ENCODE peak calls at places on chromosomes 5 and 9, in six cellular contexts. R is endothelial cell of umbilical vein, N is sigmoid colon, X is ovary, Q is IMR-90, J is adrenal gland. Y is an unnamed sample. For H3K4me1, the result is how much of the 10 kb centered on the place peaks cover.

GRCh38 chr9:12813960-12814876 is 39.4 kb downstream of the LURAP1L start:
- DNase-seq in R (peak), N (peak), X (peak), Q (peak), J (peak), Y (no peak)

GRCh38 chr9:116786737-116787136 is 99.6 kb downstream of the TRIM32 start:
- DNase-seq in R (no peak), N (no peak), X (no peak), Q (no peak), J (no peak), Y (no peak)

GRCh38 chr9:3261484-3261883 is 264.3 kb downstream of the RFX3 start:
- DNase-seq in R (no peak), N (no peak), X (no peak), Q (peak), J (no peak), Y (no peak)

GRCh38 chr5:141753971-141754713 is 72.1 kb upstream of the ARAP3 start:
- DNase-seq in R (peak), N (no peak), X (no peak), Q (peak), J (peak), Y (peak)

GRCh38 chr5:16869821-16870796 is 66.0 kb downstream of the MYO10 start:
- DNase-seq in R (no peak), N (no peak), X (no peak), Q (peak), J (no peak), Y (no peak)

GRCh38 chr9:105415344-105415980 is 32.4 kb upstream of the FSD1L start:
- DNase-seq in R (peak), N (peak), X (peak), Q (peak), J (peak), Y (peak)

GRCh38 chr5:56328753-56329560 is 95.8 kb upstream of the ANKRD55 start:
- DNase-seq in R (peak), N (no peak), X (no peak), Q (peak), J (no peak), Y (no peak)

GRCh38 chr9:37730256-37730655 is 23.3 kb upstream of the TRMT10B start:
- DNase-seq in R (no peak), N (no peak), X (no peak), Q (peak), J (no peak), Y (no peak)

GRCh38 chr9:128735373-128735772 is 11.4 kb upstream of the ZDHHC12 start:
- DNase-seq in R (no peak), N (no peak), X (no peak), Q (no peak), J (peak), Y (no peak)

GRCh38 chr9:110126986-110127864 is 80.7 kb downstream of the C9orf152 start:
- DNase-seq in R (peak), N (peak), X (peak), Q (peak), J (peak), Y (peak)

GRCh38 chr5:103962023-103962422 is 399.4 kb upstream of the NUDT12 start:
- DNase-seq in R (no peak), N (no peak), X (no peak), Q (no peak), J (no peak), Y (no peak)

GRCh38 chr9:115650768-115651167 is 502.8 kb upstream of the PAPPA start:
- DNase-seq in R (no peak), N (no peak), X (no peak), Q (peak), J (no peak), Y (no peak)

GRCh38 chr9:110179734-110180133 is 28.2 kb downstream of the C9orf152 start:
- DNase-seq in R (no peak), N (no peak), X (no peak), Q (peak), J (no peak), Y (no peak)

GRCh38 chr5:6000867-6001266 is 377.5 kb downstream of the MED10 start:
- DNase-seq in R (no peak), N (no peak), X (no peak), Q (no peak), J (no peak), Y (no peak)

GRCh38 chr5:121746763-121747162 is 104.9 kb upstream of the FTMT start:
- DNase-seq in R (no peak), N (no peak), X (no peak), Q (no peak), J (no peak), Y (no peak)

GRCh38 chr5:177354256-177354655 is 2.8 kb upstream of the LMAN2 start:
- DNase-seq in R (no peak), N (no peak), X (no peak), Q (no peak), J (no peak), Y (no peak)
- TF ChIP-seq POLR2A in R (no peak), N (no peak), X (no peak), Q (no peak), J (no peak), Y (no peak)

DNA sequence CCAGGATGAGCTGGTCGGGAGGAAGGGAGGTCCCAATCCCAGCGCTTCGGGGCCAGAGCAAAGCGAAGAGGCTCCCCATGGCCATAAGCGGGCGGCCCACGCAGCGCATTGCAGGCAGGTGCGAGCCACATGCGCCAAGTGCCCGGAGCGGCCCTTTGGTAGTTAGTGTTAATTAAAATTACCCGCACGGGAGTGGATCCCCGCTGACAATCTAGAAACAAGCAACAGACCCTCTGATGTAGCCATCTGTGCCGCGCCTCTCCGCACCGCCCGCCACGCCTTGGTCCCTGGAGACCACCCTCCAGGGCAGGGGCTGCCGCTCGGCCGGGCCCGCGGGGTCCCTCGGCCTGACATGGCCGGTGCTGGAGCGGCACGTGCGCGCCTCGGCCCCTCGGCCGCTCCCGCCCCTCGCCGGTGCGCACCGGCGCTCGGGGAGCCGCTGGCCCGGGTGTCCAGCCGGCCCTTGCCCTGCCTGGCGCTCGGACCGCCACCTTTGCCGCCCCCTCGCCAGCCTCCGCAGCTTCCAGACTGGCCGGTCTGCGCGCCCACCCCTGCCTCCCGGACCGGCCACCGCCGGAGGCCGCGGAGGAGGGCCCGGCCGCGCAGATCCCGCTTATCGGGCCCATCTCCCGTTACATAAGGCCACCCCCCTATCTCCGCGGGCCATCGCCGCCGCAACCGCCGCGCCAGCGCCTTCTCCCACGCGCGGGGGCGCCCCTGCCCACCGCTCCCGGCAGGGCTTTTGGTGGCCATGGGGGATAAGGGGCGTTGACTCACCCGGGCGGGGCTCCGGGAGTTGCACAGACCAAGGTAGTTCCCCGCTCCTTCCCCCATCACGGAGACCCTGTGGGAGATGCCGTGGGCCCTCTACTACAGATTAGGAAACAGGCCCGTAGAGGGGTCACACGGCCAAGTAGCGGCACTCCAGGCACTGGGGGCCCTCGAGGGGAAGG is 1.9 kb upstream of the IL13 start:
- DNase-seq in R (peak), N (no peak), X (no peak), Q (no peak), J (peak), Y (no peak)
- TF ChIP-seq CTCF in R (no peak), N (no peak), X (no peak), Q (peak), J (no peak), Y (no peak)

GRCh38 chr5:134127988-134128647 is 13.6 kb downstream of the TCF7 start:
- DNase-seq in R (peak), N (no peak), X (no peak), Q (no peak), J (no peak), Y (no peak)
- H3K4me1 ChIP-seq in R (under half), N (under half), X (under half), Q (under half), J (under half), Y (under half)

GRCh38 chr9:124359841-124360240 is 55.4 kb downstream of the PSMB7 start:
- DNase-seq in R (no peak), N (no peak), X (no peak), Q (no peak), J (no peak), Y (no peak)

GRCh38 chr9:124357591-124358361 is 57.5 kb downstream of the PSMB7 start:
- DNase-seq in R (no peak), N (no peak), X (no peak), Q (no peak), J (no peak), Y (peak)

GRCh38 chr9:124360277-124360676 is 55.0 kb downstream of the PSMB7 start:
- DNase-seq in R (no peak), N (no peak), X (no peak), Q (no peak), J (no peak), Y (no peak)

GRCh38 chr9:124358617-124359016 is 56.6 kb downstream of the PSMB7 start:
- DNase-seq in R (no peak), N (no peak), X (no peak), Q (no peak), J (no peak), Y (no peak)

GRCh38 chr9:124359426-124359825 is 55.8 kb downstream of the PSMB7 start:
- DNase-seq in R (no peak), N (no peak), X (no peak), Q (no peak), J (no peak), Y (no peak)
- TF ChIP-seq POLR2A in R (no peak), N (no peak), X (no peak), Q (no peak), J (no peak), Y (no peak)

DNA sequence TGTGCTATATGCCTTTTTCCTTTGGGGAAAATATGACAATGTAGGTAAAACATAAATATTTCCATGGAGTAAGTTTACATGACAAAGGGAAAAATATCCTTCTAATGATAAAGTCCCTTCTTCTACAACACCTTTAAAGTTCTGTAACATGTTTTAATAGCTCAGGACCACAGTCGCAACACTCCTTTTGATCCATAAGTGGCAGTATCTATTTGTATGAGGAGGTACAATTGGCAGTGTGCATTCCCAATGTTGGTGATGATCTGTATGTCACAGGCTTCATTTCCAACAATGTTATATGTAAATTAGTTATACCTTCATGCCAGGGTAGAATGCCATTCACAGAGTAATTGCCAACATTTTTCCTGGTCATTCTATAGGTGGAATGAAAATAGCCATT is 127.1 kb upstream of the CCNH start:
- DNase-seq in R (no peak), N (no peak), X (no peak), Q (no peak), J (no peak), Y (no peak)
- TF ChIP-seq CTCF in R (no peak), N (no peak), X (no peak), Q (no peak), J (no peak), Y (no peak)